ENCODE peak calls at places on chromosomes 16 and 17, in eight cellular contexts. D is NCI-H510A; A is neural crest cell; K is effector memory CD4-positive, alpha-beta T cell; B is NCI-H1930; W is activated naive CD4-positive, alpha-beta T cell treated with anti-CD3 and anti-CD28 coated beads, Interleukin-2, amount 50 U/mL, for 16 hours; M is activated CD4-positive, alpha-beta T cell treated with anti-CD3 and anti-CD28 coated beads, Interleukin-2, amount 50 U/mL, for 48 hours; T is aorta. C is an unnamed sample.

GRCh38 chr16:85399583-85400284 is 213.4 kb upstream of the GSE1 start:
- DNase-seq in W (no peak), D (no peak), B (no peak), M (no peak), K (no peak), A (no peak), T (peak), C (no peak)

GRCh38 chr17:21034350-21035235 is 8.2 kb downstream of the USP22 start:
- DNase-seq in M (peak), A (no peak), K (no peak), W (no peak), D (no peak), T (no peak), B (no peak), C (no peak)

GRCh38 chr16:964696-965395 is 5.9 kb downstream of the LMF1 start:
- DNase-seq in K (peak), B (no peak), A (no peak), T (peak), W (peak), D (no peak), M (peak), C (no peak)

GRCh38 chr17:75619506-75620431 is 13.5 kb upstream of the SMIM5 start:
- DNase-seq in D (no peak), M (peak), B (no peak), W (no peak), K (no peak), A (peak), T (no peak), C (no peak)

GRCh38 chr17:64155751-64156544 is 26.0 kb upstream of the ERN1 start:
- DNase-seq in T (no peak), W (no peak), M (no peak), B (no peak), D (no peak), A (no peak), K (no peak), C (no peak)

GRCh38 chr16:55499951-55500350 is 8.9 kb upstream of the LPCAT2 start:
- DNase-seq in K (no peak), W (no peak), M (peak), T (no peak), A (no peak), B (no peak), D (no peak), C (peak)

GRCh38 chr16:35207059-35207999 is 1747.9 kb downstream of the TP53TG3F start:
- DNase-seq in T (no peak), D (peak), A (no peak), M (no peak), B (peak), K (no peak), W (no peak), C (no peak)

GRCh38 chr16:50616386-50616785 is 64.7 kb downstream of the SNX20 start:
- DNase-seq in A (no peak), D (no peak), M (no peak), K (no peak), W (no peak), T (no peak), B (no peak), C (no peak)

GRCh38 chr17:68627956-68628355 is 26.8 kb upstream of the FAM20A start:
- DNase-seq in M (no peak), A (no peak), B (no peak), K (no peak), T (no peak), D (no peak), W (no peak), C (no peak)